ENCODE peak calls at places on chromosomes 12 and 14, in five cellular contexts. R is H1, G is GM23338, W is breast epithelium, A is GM12878. O is an unnamed sample.

GRCh38 chr12:27564612-27565213 is 40.7 kb downstream of the PPFIBP1 start:
- DNase-seq in R (no peak), G (no peak), W (no peak), A (no peak), O (no peak)

GRCh38 chr12:96489392-96490056 is at the start of gene CFAP54:
- DNase-seq in R (peak), G (peak), W (peak), A (peak), O (peak)

GRCh38 chr12:88044035-88044434 is 14.8 kb upstream of the C12orf50 start:
- DNase-seq in R (no peak), G (no peak), W (no peak), A (no peak), O (no peak)

GRCh38 chr12:26978801-26979200 is 35.4 kb downstream of the TM7SF3 start:
- DNase-seq in R (no peak), G (no peak), W (no peak), A (no peak), O (no peak)

GRCh38 chr12:80837342-80837978 is 100.3 kb downstream of the LIN7A start:
- DNase-seq in R (no peak), G (peak), W (no peak), A (no peak), O (peak)

GRCh38 chr14:95119336-95119735 is 38.0 kb downstream of the DICER1 start:
- DNase-seq in R (no peak), G (no peak), W (no peak), A (no peak), O (no peak)

GRCh38 chr12:104974626-104975290 is 11.4 kb upstream of the NOPCHAP1 start:
- DNase-seq in R (no peak), G (no peak), W (no peak), A (peak), O (no peak)

GRCh38 chr12:31959701-31960391 is 631 bp downstream of the RESF1 start:
- DNase-seq in R (no peak), G (peak), W (peak), A (peak), O (peak)

GRCh38 chr14:23629831-23630396 is 6.2 kb upstream of the DHRS2 start:
- DNase-seq in R (no peak), G (no peak), W (no peak), A (no peak), O (no peak)

DNA sequence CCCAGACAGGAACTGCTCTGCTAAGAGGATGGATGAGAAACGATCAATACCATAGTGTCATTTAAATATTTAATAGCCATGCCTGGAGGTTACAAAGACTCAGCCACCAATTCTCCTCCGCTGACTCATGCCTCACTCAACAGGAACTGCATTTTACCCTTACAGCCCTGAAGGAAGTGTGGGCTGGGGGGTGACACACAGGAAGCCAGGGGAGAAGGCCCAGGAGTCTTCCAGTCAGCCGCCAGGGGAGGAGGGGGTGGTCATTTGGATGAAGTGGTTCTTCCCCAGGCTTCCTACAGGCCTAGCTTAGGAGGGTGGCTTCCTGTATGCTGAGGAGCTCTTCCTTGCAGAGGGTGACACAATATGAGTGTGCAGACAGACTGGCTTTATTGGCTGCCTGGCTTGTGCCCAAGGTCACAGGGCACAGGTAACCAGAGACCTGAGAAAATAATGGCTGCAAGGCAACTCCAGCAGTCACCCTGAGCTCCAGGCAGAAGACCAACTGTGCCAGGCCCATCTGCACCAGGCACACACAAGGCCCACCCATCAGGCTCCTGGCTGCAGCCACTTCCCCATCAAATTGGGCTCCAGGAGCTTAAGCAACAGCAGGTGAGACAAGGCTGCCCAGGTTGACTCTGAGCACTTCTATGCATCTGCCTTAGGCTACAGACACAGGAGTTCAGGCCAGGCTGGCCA is 30.6 kb upstream of the RPLP0 start:
- DNase-seq in R (no peak), G (peak), W (no peak), A (no peak), O (no peak)
- TF ChIP-seq POLR2AphosphoS5 in R (peak), G (no peak), W (no peak), A (no peak), O (peak)

GRCh38 chr12:119592232-119592631 is 1.3 kb upstream of the TMEM233 start:
- DNase-seq in R (no peak), G (no peak), W (no peak), A (no peak), O (no peak)
- H3K4me3 ChIP-seq in R (no peak), G (no peak), W (no peak), A (no peak), O (no peak)

GRCh38 chr12:120089796-120090195 is 26.8 kb downstream of the RAB35 start:
- DNase-seq in R (no peak), G (no peak), W (no peak), A (no peak), O (no peak)

GRCh38 chr12:120089105-120089504 is 27.4 kb downstream of the RAB35 start:
- DNase-seq in R (no peak), G (no peak), W (no peak), A (no peak), O (no peak)

GRCh38 chr12:120091371-120092090 is 25.0 kb downstream of the RAB35 start:
- DNase-seq in R (no peak), G (no peak), W (no peak), A (no peak), O (no peak)

GRCh38 chr12:120090211-120090610 is 26.3 kb downstream of the RAB35 start:
- DNase-seq in R (no peak), G (no peak), W (no peak), A (no peak), O (no peak)

DNA sequence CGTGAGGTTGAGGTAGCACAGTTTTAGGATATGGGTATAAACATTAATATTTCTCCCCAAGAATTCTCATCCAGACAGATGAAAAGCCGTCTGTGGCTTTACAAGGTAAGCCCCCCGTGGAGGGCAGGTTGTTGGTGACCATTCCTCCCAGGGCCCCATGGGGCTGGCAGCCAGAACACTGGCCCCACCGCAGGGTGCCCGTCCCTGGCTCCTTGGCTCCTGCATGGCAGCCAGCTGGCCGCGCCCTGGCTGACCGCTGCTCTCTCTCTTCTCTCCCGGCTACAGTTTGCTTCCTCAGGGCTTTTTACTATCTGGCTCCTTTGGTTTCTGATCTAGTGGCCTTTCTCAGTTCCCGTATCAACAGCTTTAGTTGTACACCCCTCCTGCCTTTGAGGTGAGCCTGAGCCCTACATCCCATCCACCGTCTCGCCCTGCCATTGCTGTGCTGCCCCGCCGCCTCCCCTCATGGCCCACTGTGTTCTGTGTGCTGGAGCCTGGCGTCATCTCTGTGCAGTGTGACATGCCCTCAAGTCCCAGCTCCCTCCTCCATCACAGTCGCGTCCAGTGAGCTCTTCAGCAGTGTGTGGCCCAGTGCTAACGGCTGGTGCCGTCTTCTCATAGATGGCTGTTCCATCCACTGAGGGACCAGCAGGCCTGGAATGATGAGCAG is 25.8 kb downstream of the RAB35 start:
- DNase-seq in R (no peak), G (no peak), W (no peak), A (no peak), O (no peak)
- TF ChIP-seq POLR2AphosphoS5 in R (no peak), G (no peak), W (no peak), A (no peak), O (no peak)

GRCh38 chr12:12562016-12562483 is 613 bp downstream of the DUSP16 start:
- DNase-seq in R (no peak), G (peak), W (no peak), A (no peak), O (no peak)

GRCh38 chr12:12562585-12563245 is at the start of gene DUSP16:
- DNase-seq in R (peak), G (peak), W (peak), A (peak), O (peak)

GRCh38 chr12:12561305-12562015 is 1.2 kb downstream of the DUSP16 start:
- DNase-seq in R (peak), G (peak), W (peak), A (no peak), O (peak)

GRCh38 chr12:12564911-12565310 is 2.2 kb upstream of the DUSP16 start:
- DNase-seq in R (no peak), G (no peak), W (no peak), A (no peak), O (no peak)

DNA sequence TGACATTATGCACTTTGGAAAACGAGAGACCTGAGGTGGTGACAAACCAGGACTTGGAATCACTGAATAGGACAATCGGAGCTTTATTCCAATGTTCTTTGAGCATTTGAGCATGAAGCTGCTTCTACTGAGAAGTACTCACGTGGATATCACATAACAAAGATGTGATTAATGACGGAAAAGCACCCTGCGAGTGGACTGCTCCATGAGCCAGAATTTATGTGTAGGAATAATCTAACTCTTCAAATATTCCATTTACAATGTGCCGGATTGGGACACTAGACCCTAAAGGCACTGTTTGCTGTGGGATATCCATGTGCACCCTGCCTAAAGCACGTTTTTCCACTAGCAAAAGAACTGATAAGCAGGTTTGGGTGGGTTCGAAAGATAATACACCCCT is 866 bp upstream of the DUSP16 start:
- DNase-seq in R (no peak), G (no peak), W (no peak), A (no peak), O (no peak)
- H3K4me3 ChIP-seq in R (no peak), G (peak), W (no peak), A (peak), O (peak)

GRCh38 chr12:69966409-69966808 is 141.4 kb downstream of the MYRFL start:
- DNase-seq in R (no peak), G (no peak), W (no peak), A (no peak), O (no peak)
- TF ChIP-seq POLR2AphosphoS5 in R (no peak), G (no peak), W (no peak), A (no peak), O (no peak)

DNA sequence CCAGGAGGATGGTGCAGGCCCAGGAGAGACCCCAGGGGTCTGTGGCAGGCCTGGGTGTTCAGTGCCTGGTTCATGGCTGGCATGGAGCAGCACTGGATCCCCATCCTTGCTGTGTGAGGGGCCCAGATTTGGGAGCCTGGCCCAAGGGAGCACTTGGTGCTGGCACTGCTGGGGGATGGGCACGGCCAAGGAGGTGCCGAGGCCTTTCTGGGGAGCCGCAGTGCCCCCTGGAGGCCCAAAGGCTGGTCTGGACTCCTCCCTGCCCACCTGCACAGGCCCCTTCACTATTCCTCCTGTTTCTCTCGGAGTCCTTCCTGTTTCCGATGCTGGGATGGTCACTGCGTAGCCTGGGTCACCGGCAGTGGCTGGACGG is 48.6 kb downstream of the LRCOL1 start:
- DNase-seq in R (peak), G (peak), W (no peak), A (no peak), O (no peak)
- H3K4me3 ChIP-seq in R (peak), G (peak), W (no peak), A (peak), O (no peak)